ENCODE peak calls at places on chromosomes 11 and 22, in four cellular contexts. T, J, Z and S are unnamed samples.

GRCh38 chr11:100800202-100800601 is 113.1 kb downstream of the ARHGAP42 start:
- DNase-seq in T (no peak), J (no peak), Z (no peak), S (no peak)

GRCh38 chr22:48886604-48887393 is 940.9 kb downstream of the BRD1 start:
- DNase-seq in T (peak; percentile 73), J (no peak), Z (no peak), S (no peak)

GRCh38 chr11:105144887-105145286 is 5.3 kb upstream of the CARD18 start:
- DNase-seq in T (no peak), J (no peak), Z (no peak), S (peak; percentile 25)

GRCh38 chr11:7851391-7851790 is 54.6 kb upstream of the OR5P2 start:
- DNase-seq in T (no peak), J (no peak), Z (no peak), S (no peak)

GRCh38 chr11:11179239-11179638 is 173.8 kb downstream of the CSNK2A3 start:
- DNase-seq in T (no peak), J (peak; percentile 82), Z (no peak), S (peak; percentile 26)

GRCh38 chr22:48240165-48240934 is 1477.9 kb downstream of the TBC1D22A start:
- DNase-seq in T (no peak), J (no peak), Z (peak; percentile 71), S (no peak)

GRCh38 chr11:114762437-114762836 is 84.1 kb downstream of the NXPE2 start:
- DNase-seq in T (peak; percentile 57), J (no peak), Z (peak; percentile 46), S (no peak)

GRCh38 chr11:122097419-122098001 is 18.5 kb downstream of the BLID start:
- DNase-seq in T (peak; percentile 90), J (no peak), Z (no peak), S (no peak)

GRCh38 chr11:22725079-22725478 is 58.7 kb downstream of the GAS2 start:
- DNase-seq in T (no peak), J (no peak), Z (no peak), S (no peak)

GRCh38 chr22:42949159-42949558 is 65.8 kb downstream of the PACSIN2 start:
- DNase-seq in T (no peak), J (no peak), Z (no peak), S (no peak)

GRCh38 chr11:60924110-60924905 is at the start of gene TMEM132A:
- DNase-seq in T (peak; percentile 86), J (peak; percentile 61), Z (peak; percentile 63), S (no peak)

GRCh38 chr22:24121938-24122337 is 59.3 kb upstream of the SUSD2 start:
- DNase-seq in T (no peak), J (no peak), Z (no peak), S (no peak)

GRCh38 chr11:67413266-67413797 is 2.1 kb upstream of the CARNS1 start:
- DNase-seq in T (no peak), J (no peak), Z (no peak), S (no peak)

GRCh38 chr22:24112188-24112587 is 69.1 kb upstream of the SUSD2 start:
- DNase-seq in T (no peak), J (no peak), Z (no peak), S (no peak)

GRCh38 chr22:45842141-45842831 is 134.7 kb downstream of the WNT7B start:
- DNase-seq in T (peak; percentile 33), J (peak; percentile 69), Z (no peak), S (no peak)

GRCh38 chr22:41229730-41230398 is 10.9 kb downstream of the CHADL start:
- DNase-seq in T (no peak), J (no peak), Z (no peak), S (no peak)

GRCh38 chr22:38249301-38249700 is 23.5 kb downstream of the TMEM184B start:
- DNase-seq in T (no peak), J (no peak), Z (no peak), S (no peak)

GRCh38 chr11:34646431-34646830 is 25.5 kb downstream of the EHF start:
- DNase-seq in T (no peak), J (no peak), Z (no peak), S (no peak)

GRCh38 chr22:21603973-21604372 is 25.8 kb downstream of the YDJC start:
- DNase-seq in T (no peak), J (no peak), Z (no peak), S (no peak)

GRCh38 chr11:61144511-61145179 is 16.6 kb downstream of the VPS37C start:
- DNase-seq in T (no peak), J (no peak), Z (no peak), S (no peak)

GRCh38 chr22:44532466-44533025 is 34.5 kb upstream of the RTL6 start:
- DNase-seq in T (peak; percentile 90), J (no peak), Z (no peak), S (no peak)

GRCh38 chr11:118437046-118437735 is 899 bp downstream of the KMT2A start:
- DNase-seq in T (peak; percentile 58), J (peak; percentile 42), Z (peak; percentile 54), S (no peak)

GRCh38 chr11:75760710-75761493 is 7.7 kb upstream of the DGAT2 start:
- DNase-seq in T (no peak), J (no peak), Z (no peak), S (no peak)

GRCh38 chr11:120527111-120527748 is 15.7 kb downstream of the GRIK4 start:
- DNase-seq in T (peak; percentile 36), J (no peak), Z (no peak), S (no peak)

GRCh38 chr11:58577441-58578135 is 1.3 kb upstream of the ZFP91 start:
- DNase-seq in T (peak; percentile 28), J (peak; percentile 59), Z (no peak), S (peak; percentile 74)

GRCh38 chr22:42383851-42384417 is 48.3 kb downstream of the NFAM1 start:
- DNase-seq in T (no peak), J (no peak), Z (no peak), S (no peak)

GRCh38 chr22:27412866-27413445 is 388.6 kb downstream of the MN1 start:
- DNase-seq in T (no peak), J (no peak), Z (no peak), S (no peak)

GRCh38 chr11:57513911-57514537 is 1.5 kb downstream of the SLC43A1 start:
- DNase-seq in T (peak; percentile 41), J (no peak), Z (no peak), S (no peak)